ENCODE peak calls at places on chromosomes 4 and X, in six cellular contexts. V, K, U, I, J and F are unnamed samples.

GRCh38 chrX:70324326-70324725 is 34.4 kb downstream of the KIF4A start:
- DNase-seq in J (no peak), V (no peak), U (no peak), K (peak; percentile 11), I (no peak), F (no peak)

GRCh38 chr4:89009653-89010369 is 47.2 kb downstream of the FAM13A start:
- DNase-seq in V (no peak), K (no peak), I (no peak), U (no peak), J (no peak), F (no peak)

GRCh38 chrX:70970482-70970999 is 39.6 kb upstream of the SLC7A3 start:
- DNase-seq in K (peak; percentile 30), U (no peak), I (peak; percentile 33), J (peak; percentile 25), V (no peak), F (no peak)

GRCh38 chrX:123959281-123960063 is 2.0 kb upstream of the STAG2 start:
- DNase-seq in V (no peak), U (peak; percentile 32), I (peak; percentile 45), K (peak; percentile 43), J (peak; percentile 48), F (no peak)

GRCh38 chr4:1619151-1619672 is 64.9 kb downstream of the FAM53A start:
- DNase-seq in K (no peak), V (no peak), I (no peak), J (no peak), U (no peak), F (no peak)

GRCh38 chrX:11367609-11368430 is 74.6 kb downstream of the AMELX start:
- DNase-seq in V (no peak), K (peak; percentile 54), I (peak; percentile 43), U (no peak), J (no peak), F (no peak)

GRCh38 chr4:17204908-17205307 is 306.5 kb upstream of the LDB2 start:
- DNase-seq in V (no peak), K (no peak), J (no peak), I (no peak), U (no peak), F (no peak)

GRCh38 chr4:7236847-7237246 is 44.5 kb downstream of the SORCS2 start:
- DNase-seq in I (no peak), V (no peak), U (no peak), J (no peak), K (no peak), F (no peak)

GRCh38 chr4:83974111-83974789 is 438.3 kb downstream of the GPAT3 start:
- DNase-seq in I (peak; percentile 2), V (no peak), J (no peak), U (no peak), K (peak; percentile 6), F (no peak)

GRCh38 chrX:119753639-119754257 is 4.6 kb upstream of the SOWAHD start:
- DNase-seq in I (peak; percentile 21), V (no peak), K (peak; percentile 52), J (peak; percentile 49), U (peak; percentile 67), F (peak; percentile 7)